ENCODE peak calls at places on chromosomes 3 and 15, in seven cellular contexts. F is MM.1S, V is OCI-LY7, N is BJ, R is left ventricle myocardium inferior, Z is nephron progenitor cell, L is adrenal gland. B is an unnamed sample.

GRCh38 chr3:62361261-62361660 is 12.1 kb downstream of the FEZF2 start:
- DNase-seq in F (peak; percentile 27), V (peak; percentile 8), N (no peak), R (no peak), Z (no peak), L (no peak), B (no peak)

GRCh38 chr3:118955914-118956556 is 78.6 kb downstream of the IGSF11 start:
- DNase-seq in F (peak; percentile 70), V (no peak), N (no peak), R (no peak), Z (no peak), L (no peak), B (no peak)

GRCh38 chr15:45347033-45347432 is 31.3 kb downstream of the GATM start:
- DNase-seq in F (no peak), V (no peak), N (no peak), R (no peak), Z (no peak), L (no peak), B (no peak)

GRCh38 chr3:106130384-106131084 is 261.7 kb upstream of the CBLB start:
- DNase-seq in F (no peak), V (no peak), N (peak; percentile 47), R (no peak), Z (no peak), L (no peak), B (no peak)

GRCh38 chr15:85335193-85335939 is 45.0 kb upstream of the AKAP13 start:
- DNase-seq in F (no peak), V (no peak), N (no peak), R (no peak), Z (no peak), L (no peak), B (no peak)

GRCh38 chr3:182118081-182118480 is 406.4 kb downstream of the SOX2 start:
- DNase-seq in F (no peak), V (no peak), N (no peak), R (no peak), Z (no peak), L (no peak), B (no peak)

GRCh38 chr15:70127288-70127746 is 29.6 kb upstream of the TLE3 start:
- DNase-seq in F (no peak), V (no peak), N (no peak), R (peak; percentile 55), Z (no peak), L (no peak), B (no peak)

GRCh38 chr3:69324362-69325025 is 61.4 kb downstream of the FRMD4B start:
- DNase-seq in F (no peak), V (peak; percentile 78), N (no peak), R (no peak), Z (no peak), L (no peak), B (no peak)

GRCh38 chr3:32593903-32594525 is 23.4 kb upstream of the DYNC1LI1 start:
- DNase-seq in F (no peak), V (no peak), N (no peak), R (no peak), Z (no peak), L (no peak), B (no peak)

GRCh38 chr3:152471814-152472605 is 203.3 kb downstream of the MBNL1 start:
- DNase-seq in F (peak; percentile 32), V (peak; percentile 70), N (no peak), R (peak; percentile 31), Z (peak; percentile 44), L (peak; percentile 68), B (peak; percentile 46)

GRCh38 chr15:64249406-64249805 is 86.6 kb upstream of the PPIB start:
- DNase-seq in F (no peak), V (no peak), N (no peak), R (no peak), Z (no peak), L (no peak), B (no peak)

GRCh38 chr3:117080899-117081298 is 371.3 kb downstream of the TUSC7 start:
- DNase-seq in F (no peak), V (no peak), N (no peak), R (no peak), Z (no peak), L (no peak), B (no peak)

GRCh38 chr3:182682263-182683229 is 110.8 kb upstream of the ATP11B start:
- DNase-seq in F (peak; percentile 93), V (peak; percentile 76), N (no peak), R (peak; percentile 34), Z (peak; percentile 81), L (peak; percentile 26), B (peak; percentile 82)

GRCh38 chr15:92846716-92847115 is 53.4 kb upstream of the CHD2 start:
- DNase-seq in F (no peak), V (no peak), N (no peak), R (no peak), Z (no peak), L (no peak), B (no peak)

GRCh38 chr15:92012368-92012629 is 158.8 kb downstream of the SLCO3A1 start:
- DNase-seq in F (no peak), V (no peak), N (no peak), R (no peak), Z (no peak), L (peak; percentile 58), B (no peak)

GRCh38 chr3:56260262-56260661 is 208.0 kb downstream of the ERC2 start:
- DNase-seq in F (no peak), V (no peak), N (no peak), R (no peak), Z (no peak), L (no peak), B (no peak)

GRCh38 chr3:50340404-50341329 is at the start of gene RASSF1:
- DNase-seq in F (no peak), V (peak; percentile 52), N (no peak), R (peak; percentile 82), Z (no peak), L (no peak), B (peak; percentile 70)

GRCh38 chr15:71654714-71655174 is 155.6 kb upstream of the NR2E3 start:
- DNase-seq in F (no peak), V (no peak), N (no peak), R (no peak), Z (no peak), L (no peak), B (no peak)

GRCh38 chr3:126208182-126208581 is 27.8 kb upstream of the ALDH1L1 start:
- DNase-seq in F (no peak), V (no peak), N (no peak), R (no peak), Z (no peak), L (no peak), B (no peak)

GRCh38 chr3:60189304-60189703 is 1061.9 kb downstream of the FHIT start:
- DNase-seq in F (no peak), V (no peak), N (no peak), R (no peak), Z (no peak), L (no peak), B (no peak)

GRCh38 chr15:50786871-50787270 is 21.4 kb upstream of the SPPL2A start:
- DNase-seq in F (no peak), V (no peak), N (no peak), R (no peak), Z (no peak), L (no peak), B (no peak)

GRCh38 chr3:193819117-193819978 is 226.3 kb downstream of the OPA1 start:
- DNase-seq in F (no peak), V (no peak), N (no peak), R (no peak), Z (no peak), L (no peak), B (no peak)

GRCh38 chr3:98893740-98894139 is 7.8 kb downstream of the DCBLD2 start:
- DNase-seq in F (no peak), V (no peak), N (no peak), R (no peak), Z (no peak), L (no peak), B (no peak)

GRCh38 chr3:377158-377561 is 180.6 kb downstream of the CHL1 start:
- DNase-seq in F (peak; percentile 20), V (peak; percentile 61), N (no peak), R (no peak), Z (peak; percentile 8), L (no peak), B (peak; percentile 15)

GRCh38 chr15:73539726-73540125 is 93.5 kb downstream of the NPTN start:
- DNase-seq in F (no peak), V (no peak), N (no peak), R (no peak), Z (no peak), L (no peak), B (no peak)
- TF ChIP-seq CTCF in F (no peak), V (no peak), N (no peak), R (peak; percentile 26), Z (no peak), L (no peak), B (no peak)

DNA sequence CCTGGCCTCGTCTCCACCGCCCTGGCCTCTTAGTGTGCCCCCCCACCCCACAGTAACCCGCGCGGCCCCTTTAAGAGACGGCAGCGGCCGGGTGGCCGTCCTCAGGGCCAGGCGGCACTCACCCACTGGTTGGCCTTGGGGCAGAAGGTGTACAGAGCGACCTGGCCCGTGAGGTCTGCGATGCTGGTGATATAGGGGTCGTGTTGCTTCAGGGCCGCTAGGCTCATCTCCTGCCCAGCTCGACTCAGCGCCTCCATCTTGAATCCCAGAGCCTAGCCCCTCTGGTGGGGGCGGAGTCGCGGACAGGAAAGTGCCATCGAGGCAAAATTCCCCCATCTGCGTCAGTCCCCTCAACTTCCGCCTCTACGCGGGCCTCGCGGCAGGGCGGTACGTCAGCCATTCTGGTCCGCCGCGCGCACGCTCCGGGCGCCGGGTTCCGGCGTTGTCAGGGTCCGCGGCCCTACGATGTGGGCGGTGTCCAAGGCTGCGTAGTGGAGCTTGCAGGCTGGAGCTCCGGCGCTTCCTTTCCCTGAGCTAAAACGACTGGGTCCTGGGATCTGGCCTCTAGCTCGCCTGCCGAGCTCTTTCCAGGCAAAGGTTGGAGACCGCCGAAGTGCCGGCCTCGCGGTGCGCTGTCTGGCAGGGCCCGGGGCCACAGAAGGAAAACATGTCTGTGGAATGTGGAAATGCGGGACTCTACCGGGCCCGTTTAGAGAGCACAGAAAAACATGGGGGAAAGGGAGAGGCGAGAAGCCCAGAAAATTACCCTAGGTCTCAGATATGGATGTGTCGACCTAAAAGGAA is at the start of gene DCP1A:
- DNase-seq in F (peak; percentile 97), V (peak; percentile 98), N (peak; percentile 71), R (peak; percentile 95), Z (peak; percentile 95), L (peak; percentile 98), B (peak; percentile 97)
- TF ChIP-seq CTCF in F (no peak), V (no peak), N (no peak), R (no peak), Z (no peak), L (no peak), B (no peak)

GRCh38 chr3:139588450-139588849 is 48.9 kb upstream of the RBP1 start:
- DNase-seq in F (peak; percentile 7), V (no peak), N (no peak), R (peak; percentile 25), Z (no peak), L (no peak), B (no peak)
- TF ChIP-seq CTCF in F (no peak), V (no peak), N (no peak), R (peak; percentile 50), Z (no peak), L (no peak), B (peak; percentile 8)

GRCh38 chr3:74135808-74136207 is 478.7 kb downstream of the CNTN3 start:
- DNase-seq in F (no peak), V (no peak), N (no peak), R (no peak), Z (no peak), L (no peak), B (no peak)

GRCh38 chr3:74145277-74145676 is 469.2 kb downstream of the CNTN3 start:
- DNase-seq in F (no peak), V (no peak), N (no peak), R (no peak), Z (no peak), L (no peak), B (no peak)

GRCh38 chr3:74137790-74138189 is 476.7 kb downstream of the CNTN3 start:
- DNase-seq in F (no peak), V (no peak), N (no peak), R (no peak), Z (no peak), L (no peak), B (no peak)

GRCh38 chr3:74139648-74140047 is 474.8 kb downstream of the CNTN3 start:
- DNase-seq in F (peak; percentile 36), V (no peak), N (no peak), R (no peak), Z (no peak), L (no peak), B (no peak)
- TF ChIP-seq CTCF in F (peak; percentile 26), V (peak; percentile 32), N (peak; percentile 29), R (peak; percentile 15), Z (no peak), L (no peak), B (no peak)